ENCODE peak calls at places on chromosomes 4 and X, in five cellular contexts. K is cerebellar nuclear complex, I is putamen, W is EH, Y is NCI-H345. J is an unnamed sample.

GRCh38 chr4:15577508-15577907 is 77.6 kb downstream of the FBXL5 start:
- DNase-seq in I (no peak), W (peak; percentile 56), K (no peak), Y (no peak), J (no peak)

GRCh38 chr4:95061220-95061619 is 303.5 kb downstream of the BMPR1B start:
- DNase-seq in K (no peak), I (no peak), W (no peak), Y (no peak), J (no peak)

GRCh38 chr4:159505275-159505975 is 402.5 kb downstream of the RAPGEF2 start:
- DNase-seq in K (no peak), W (no peak), Y (no peak), I (no peak), J (no peak)

GRCh38 chr4:169147217-169147616 is 123.5 kb downstream of the SH3RF1 start:
- DNase-seq in K (no peak), Y (no peak), I (no peak), W (peak; percentile 75), J (no peak)

GRCh38 chrX:39309721-39310152 is 508.5 kb downstream of the MID1IP1 start:
- DNase-seq in I (no peak), K (no peak), W (peak; percentile 8), Y (no peak), J (no peak)

GRCh38 chr4:53598901-53599300 is 7.6 kb upstream of the LNX1 start:
- DNase-seq in Y (no peak), W (no peak), I (no peak), K (no peak), J (no peak)

GRCh38 chr4:182447938-182448280 is 204.7 kb downstream of the TENM3 start:
- DNase-seq in W (peak; percentile 13), K (no peak), Y (no peak), I (no peak), J (no peak)

GRCh38 chrX:129876734-129877395 is 29.1 kb upstream of the UTP14A start:
- DNase-seq in Y (peak; percentile 56), K (no peak), W (peak; percentile 76), I (no peak), J (no peak)

GRCh38 chr4:145406970-145407369 is 74.7 kb upstream of the SMAD1 start:
- DNase-seq in Y (no peak), W (no peak), I (no peak), K (no peak), J (no peak)

J was measured in sigmoid colon.